ENCODE peak calls at places on chromosomes 11 and 22, in nine cellular contexts. D is heart left ventricle, Z is ovary, F is uterus, H is stomach, G is IMR-90, M is breast epithelium, S is spleen, N is gastrocnemius medialis. I is an unnamed sample.

GRCh38 chr11:58334708-58335107 is 24.2 kb downstream of the OR5B17 start:
- DNase-seq in N (no peak), M (no peak), G (peak), H (no peak), Z (no peak), S (no peak), F (no peak), D (no peak), I (no peak)

GRCh38 chr11:97751405-97751804 is 1269.3 kb upstream of the CNTN5 start:
- DNase-seq in F (no peak), N (no peak), Z (no peak), M (no peak), S (no peak), G (no peak), H (no peak), D (peak), I (no peak)

GRCh38 chr11:18696638-18697225 is 1.8 kb upstream of the TMEM86A start:
- DNase-seq in N (no peak), M (no peak), D (no peak), S (no peak), G (peak), Z (no peak), H (no peak), F (no peak), I (no peak)

GRCh38 chr11:130592056-130592455 is 143.6 kb downstream of the ADAMTS15 start:
- DNase-seq in D (no peak), S (no peak), Z (no peak), N (no peak), F (no peak), M (no peak), H (no peak), G (peak), I (no peak)

GRCh38 chr11:93577291-93577690 is 34.1 kb upstream of the SMCO4 start:
- DNase-seq in N (no peak), H (no peak), S (no peak), M (no peak), Z (no peak), F (no peak), G (peak), D (no peak), I (no peak)

GRCh38 chr11:21810650-21811049 is 382.2 kb upstream of the ANO5 start:
- DNase-seq in N (no peak), G (no peak), Z (no peak), F (no peak), D (no peak), M (no peak), S (no peak), H (no peak), I (no peak)

GRCh38 chr11:68042219-68043028 is 3.6 kb downstream of the TCIRG1 start:
- DNase-seq in M (no peak), S (peak), N (no peak), H (no peak), Z (peak), F (no peak), G (no peak), D (no peak), I (no peak)

GRCh38 chr11:16738949-16739262 is 459 bp downstream of the C11orf58 start:
- DNase-seq in M (no peak), F (no peak), Z (no peak), G (no peak), D (no peak), N (no peak), H (no peak), S (no peak), I (no peak)

GRCh38 chr11:134654161-134654915 is 242.3 kb upstream of the B3GAT1 start:
- DNase-seq in D (no peak), N (no peak), Z (no peak), M (peak), F (no peak), S (no peak), G (no peak), H (peak), I (peak)

GRCh38 chr11:71934213-71934612 is 5.4 kb downstream of the RNF121 start:
- DNase-seq in S (no peak), F (no peak), N (no peak), M (no peak), D (no peak), Z (no peak), H (no peak), G (no peak), I (no peak)

GRCh38 chr11:44766112-44766971 is 39.6 kb downstream of the TSPAN18 start:
- DNase-seq in G (peak), S (no peak), H (peak), Z (peak), F (peak), D (peak), M (no peak), N (no peak), I (peak)

GRCh38 chr11:27064086-27064485 is 23.5 kb downstream of the BBOX1 start:
- DNase-seq in F (no peak), Z (no peak), M (no peak), G (no peak), S (no peak), H (no peak), D (no peak), N (no peak), I (no peak)

GRCh38 chr22:31087744-31088215 is 6.7 kb downstream of the SMTN start:
- DNase-seq in H (no peak), D (no peak), Z (no peak), G (no peak), F (no peak), S (no peak), M (no peak), N (peak), I (no peak)

GRCh38 chr22:31090217-31091085 is 9.3 kb downstream of the SMTN start:
- DNase-seq in D (no peak), S (no peak), Z (no peak), M (no peak), G (no peak), H (no peak), N (no peak), F (peak), I (no peak)

GRCh38 chr22:31086703-31087330 is 5.7 kb downstream of the SMTN start:
- DNase-seq in F (no peak), G (no peak), S (no peak), M (no peak), N (no peak), H (no peak), D (no peak), Z (no peak), I (no peak)

GRCh38 chr22:31089101-31090100 is 8.3 kb downstream of the SMTN start:
- DNase-seq in G (no peak), S (peak), D (peak), H (peak), N (peak), Z (no peak), F (peak), M (no peak), I (no peak)

DNA sequence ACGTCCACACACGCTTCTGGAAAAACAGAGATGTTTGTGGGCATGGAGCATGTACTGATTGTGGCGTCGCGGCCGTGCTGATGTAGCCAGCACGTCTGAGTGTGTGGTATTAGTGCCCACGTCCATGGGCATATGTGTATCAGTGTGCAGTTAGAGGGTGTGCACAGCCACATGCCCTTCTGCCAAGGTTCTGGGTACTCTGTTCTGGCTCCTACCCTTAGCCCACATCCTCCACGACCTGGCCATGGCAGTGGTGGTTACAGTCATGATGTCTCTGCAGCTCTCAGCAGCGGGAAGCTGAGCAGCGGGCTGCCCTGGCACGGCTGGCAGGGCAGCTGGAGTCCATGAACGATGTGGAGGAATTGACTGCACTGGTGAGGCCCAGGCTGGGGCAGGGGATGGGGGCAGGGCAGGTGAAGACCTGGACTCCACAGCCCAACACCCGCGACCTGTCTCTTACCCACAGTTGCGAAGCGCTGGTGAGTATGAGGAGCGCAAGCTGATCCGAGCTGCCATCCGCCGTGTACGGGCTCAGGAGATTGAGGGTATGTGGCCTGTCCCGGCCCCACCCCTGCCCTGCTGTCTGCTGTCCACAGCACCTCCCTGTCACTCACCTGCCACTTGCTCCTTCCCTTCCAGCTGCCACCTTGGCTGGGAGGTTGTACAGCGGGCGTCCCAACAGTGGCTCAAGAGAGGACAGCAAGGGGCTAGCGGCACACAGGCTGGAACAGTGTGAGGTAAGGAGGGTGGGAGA is 7.3 kb downstream of the SMTN start:
- DNase-seq in F (no peak), Z (no peak), H (no peak), D (no peak), N (peak), M (no peak), G (no peak), S (no peak), I (no peak)
- H3K4me3 ChIP-seq in F (no peak), Z (no peak), H (no peak), D (no peak), N (no peak), M (no peak), G (no peak), S (no peak), I (no peak)

DNA sequence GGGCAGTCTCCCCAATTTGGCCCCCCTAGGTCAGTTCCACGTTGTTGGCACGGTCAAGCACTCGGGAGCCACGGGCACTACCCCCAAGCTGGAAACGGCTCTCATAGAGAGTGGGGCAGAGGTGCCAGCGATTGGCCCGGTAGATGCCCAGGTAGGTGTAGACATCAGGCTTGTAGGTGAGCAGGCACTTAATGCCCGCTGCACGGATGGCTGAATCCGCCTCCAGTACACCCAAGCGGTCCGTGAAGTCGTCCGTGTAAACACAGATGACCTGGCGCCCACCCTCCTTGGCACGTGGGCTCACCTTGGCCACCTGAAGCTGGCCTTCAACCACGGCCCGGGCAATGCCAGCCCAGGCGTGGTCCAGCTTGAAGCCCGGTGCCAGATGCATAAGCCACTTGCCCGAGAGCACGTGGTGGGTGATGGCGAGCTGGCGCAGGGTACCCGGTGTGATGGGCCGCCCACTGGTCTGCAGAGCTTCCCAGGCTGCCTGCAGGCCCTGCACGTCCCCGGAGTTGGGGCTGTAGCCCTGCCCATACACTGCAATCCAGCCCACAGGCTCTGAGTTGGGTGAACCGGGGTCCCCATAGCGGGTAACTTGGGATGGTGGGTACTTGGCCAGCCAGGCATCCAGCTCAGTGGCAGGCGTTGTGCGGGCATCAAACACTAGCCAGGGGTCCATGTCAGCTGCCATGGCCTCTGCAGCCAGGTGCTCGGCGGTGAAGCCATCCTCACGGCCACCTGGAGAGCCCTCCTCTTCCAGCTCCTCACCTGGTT is 1.2 kb downstream of the C11orf68 start:
- DNase-seq in Z (no peak), D (no peak), F (peak), S (peak), H (no peak), M (no peak), N (peak), G (no peak), I (no peak)
- TF ChIP-seq POLR2A in Z (no peak), D (no peak), F (no peak), S (no peak), H (no peak), M (no peak), N (no peak), G (no peak), I (no peak)

GRCh38 chr11:111910637-111911562 is 670 bp downstream of the CRYAB start:
- DNase-seq in N (no peak), M (peak), H (no peak), D (peak), F (no peak), S (no peak), G (no peak), Z (no peak), I (no peak)
- H3K4me3 ChIP-seq in N (peak), M (peak), H (peak), D (peak), F (peak), S (peak), G (no peak), Z (peak), I (no peak)

GRCh38 chr11:61792310-61793083 is at the start of the genes FEN1 and TMEM258:
- DNase-seq in D (peak), H (peak), G (peak), Z (peak), N (peak), F (peak), M (peak), S (peak), I (peak)

GRCh38 chr11:61791737-61792309 is 576 bp downstream of the TMEM258 start:
- DNase-seq in Z (peak), N (peak), D (peak), G (peak), M (peak), S (no peak), F (peak), H (peak), I (no peak)

GRCh38 chr11:61793829-61794204 is 1.1 kb downstream of the FEN1 start:
- DNase-seq in S (peak), F (no peak), G (no peak), N (no peak), D (no peak), M (no peak), Z (no peak), H (no peak), I (no peak)

GRCh38 chr11:61794579-61794978 is 1.9 kb downstream of the FEN1 start:
- DNase-seq in G (no peak), M (no peak), S (no peak), Z (no peak), N (no peak), D (no peak), H (no peak), F (no peak), I (no peak)

DNA sequence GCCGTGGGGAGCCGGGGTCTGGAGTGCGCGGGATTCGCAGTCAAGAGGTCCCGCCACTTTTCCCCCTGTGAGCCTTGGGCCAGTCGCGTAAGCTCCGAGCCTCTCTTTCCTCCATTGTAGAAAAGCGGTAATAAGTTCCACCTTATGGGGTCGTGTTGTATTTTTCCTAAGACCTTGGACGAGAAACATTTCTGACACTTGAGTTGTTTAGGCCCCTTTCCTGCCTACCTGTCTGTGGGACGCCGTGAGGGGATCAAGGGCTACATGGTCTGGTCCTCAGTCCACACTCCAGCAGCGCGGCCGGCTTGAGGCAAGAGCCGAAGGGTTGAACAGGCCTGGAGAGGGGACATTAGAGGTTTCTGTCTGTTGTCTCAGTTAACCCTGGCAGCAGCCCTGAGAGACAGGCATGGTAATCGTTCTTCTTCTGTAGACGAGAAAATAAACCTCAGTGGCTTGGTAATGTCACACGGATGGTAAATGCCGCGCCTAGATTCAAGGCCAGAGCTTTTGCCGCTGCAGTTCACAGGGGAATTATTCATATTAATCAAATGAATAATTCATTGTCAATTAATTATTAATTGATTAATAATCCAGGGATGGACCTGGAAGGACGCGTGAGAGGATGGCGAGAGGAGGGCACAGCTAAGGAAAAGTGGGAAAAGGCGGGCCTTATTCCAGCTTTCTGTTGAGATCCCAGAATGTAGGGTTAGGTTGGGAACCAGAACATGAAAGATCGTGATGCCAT is 545 bp downstream of the FEN1 start:
- DNase-seq in M (no peak), N (no peak), F (no peak), Z (no peak), H (no peak), G (no peak), S (peak), D (no peak), I (no peak)
- TF ChIP-seq POLR2A in M (no peak), N (no peak), F (no peak), Z (no peak), H (no peak), G (no peak), S (no peak), D (no peak), I (no peak)

DNA sequence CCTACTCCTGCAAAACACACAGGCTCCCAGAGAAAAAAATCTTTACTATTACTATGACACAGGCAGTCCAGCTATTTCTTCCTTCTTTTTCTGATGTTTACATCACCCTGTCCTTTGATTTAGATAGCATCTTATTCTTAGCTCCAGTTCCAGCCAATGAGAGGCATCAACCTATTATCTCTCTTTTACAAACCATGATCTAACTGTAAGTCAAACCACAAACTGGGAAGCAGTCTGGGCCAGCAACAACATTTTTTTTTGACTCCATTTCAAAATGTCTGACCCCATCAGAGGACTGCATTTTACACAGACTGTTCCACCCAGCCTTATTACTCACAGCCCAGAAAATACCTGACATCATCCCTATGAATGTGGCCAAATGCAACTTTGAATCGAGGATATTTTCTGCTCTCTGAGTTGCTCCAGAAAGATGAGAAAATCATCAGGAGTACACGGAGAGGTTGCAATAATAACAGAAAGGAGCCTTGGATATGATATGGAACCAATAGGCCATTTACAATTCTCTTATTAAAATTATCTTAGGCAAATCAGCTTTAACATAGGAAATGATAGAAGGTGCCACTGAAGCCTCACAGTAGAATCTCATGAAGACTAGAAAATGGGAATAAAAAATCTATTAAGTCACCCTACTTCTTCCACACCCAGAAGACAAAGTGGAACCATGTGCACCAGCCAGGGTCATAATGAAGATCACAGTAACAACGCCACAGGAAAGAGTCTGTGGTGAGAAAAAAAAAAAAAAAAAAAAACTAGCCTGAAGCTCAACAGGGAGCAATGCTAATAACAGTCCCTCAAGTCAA is 21.2 kb downstream of the TBRG1 start:
- DNase-seq in N (no peak), Z (no peak), G (peak), F (no peak), S (no peak), M (no peak), D (no peak), H (no peak), I (no peak)
- H3K4me3 ChIP-seq in N (no peak), Z (no peak), G (no peak), F (no peak), S (no peak), M (no peak), D (no peak), H (no peak), I (no peak)

DNA sequence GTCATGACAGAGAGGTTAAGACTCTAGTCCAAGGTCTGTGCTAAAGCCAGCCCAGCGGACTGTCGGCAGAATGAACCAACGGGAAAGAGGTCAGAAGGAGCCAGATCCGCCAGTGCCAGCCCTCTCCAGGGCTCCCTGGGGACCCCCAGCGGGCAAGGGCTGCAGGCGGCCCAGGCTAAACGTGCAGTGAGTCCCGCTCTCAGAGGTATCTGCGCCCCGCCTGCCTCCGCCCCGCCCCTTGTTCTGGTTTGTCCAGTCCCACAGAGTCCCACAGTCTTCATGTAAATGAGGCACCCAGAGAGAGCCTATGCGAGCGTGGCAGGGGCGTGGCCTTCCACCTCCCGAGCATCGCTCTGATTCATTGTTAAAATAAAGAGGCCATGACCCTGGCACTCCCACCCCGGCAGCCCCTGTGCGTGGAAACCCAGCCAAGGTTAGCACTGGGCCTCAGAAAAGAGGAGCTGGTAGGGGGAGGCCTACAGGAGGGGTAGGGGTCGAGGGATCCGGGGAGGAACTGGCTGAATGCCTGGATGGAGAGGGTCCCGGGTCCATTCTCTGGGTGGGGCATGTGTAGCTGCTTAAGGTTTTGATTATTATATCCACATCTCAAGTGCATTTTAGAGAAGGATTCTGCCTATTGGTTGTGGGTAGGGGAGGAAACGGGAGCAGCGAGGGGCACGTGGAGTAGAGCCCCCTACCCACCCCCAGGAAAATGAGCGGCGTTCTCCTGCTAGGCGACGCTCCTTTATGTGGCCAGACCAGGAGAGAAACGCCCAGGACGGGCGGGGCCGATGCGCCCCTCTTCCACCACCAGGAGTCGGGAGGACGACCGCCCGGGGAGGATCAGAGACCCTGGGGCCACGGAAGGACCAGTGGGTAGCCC is at the start of gene TRIOBP:
- DNase-seq in N (peak), D (peak), S (peak), G (peak), F (peak), M (peak), Z (peak), H (peak), I (peak)
- TF ChIP-seq POLR2A in N (no peak), D (no peak), S (no peak), G (no peak), F (no peak), M (no peak), Z (no peak), H (no peak), I (no peak)

I was measured in lower leg skin.